ENCODE peak calls at places on chromosomes 2 and 18, in five cellular contexts. I is Peyer's patch, F is tibial artery, S is nephron progenitor cell, D is heart right ventricle. A is an unnamed sample.
A peak's percentile ranks its signal among the peaks of the same experiment; 100 is the strongest.

GRCh38 chr2:172674034-172674967 is 61.3 kb upstream of the RAPGEF4 start:
- DNase-seq in F (peak; percentile 65), I (no peak), D (peak; percentile 55), S (peak; percentile 59), A (peak; percentile 57)

GRCh38 chr2:240383871-240384700 is 51.4 kb upstream of the GPC1 start:
- DNase-seq in I (no peak), F (peak; percentile 57), S (peak; percentile 4), D (peak; percentile 17), A (no peak)

GRCh38 chr2:233429175-233429897 is 75.0 kb downstream of the DGKD start:
- DNase-seq in S (no peak), D (no peak), I (no peak), F (peak; percentile 41), A (no peak)

GRCh38 chr2:113848758-113849460 is 41.0 kb upstream of the ACTR3 start:
- DNase-seq in S (no peak), F (no peak), I (no peak), D (no peak), A (no peak)

GRCh38 chr2:203626952-203627681 is 79.3 kb upstream of the CD28 start:
- DNase-seq in D (no peak), F (no peak), S (no peak), I (no peak), A (no peak)

GRCh38 chr18:23226930-23227728 is 91.8 kb downstream of the CABLES1 start:
- DNase-seq in F (peak; percentile 85), D (peak; percentile 53), S (no peak), I (no peak), A (no peak)

GRCh38 chr2:155815851-155816250 is 516.7 kb downstream of the NR4A2 start:
- DNase-seq in F (no peak), I (no peak), D (no peak), S (peak; percentile 9), A (no peak)

GRCh38 chr2:164479460-164479859 is 141.8 kb downstream of the GRB14 start:
- DNase-seq in I (no peak), S (peak; percentile 54), F (no peak), D (no peak), A (peak; percentile 13)

GRCh38 chr18:37564796-37565137 is 831 bp downstream of the CELF4 start:
- DNase-seq in S (peak; percentile 96), F (no peak), I (no peak), D (peak; percentile 65), A (peak; percentile 82)

GRCh38 chr2:223549215-223549614 is 52.9 kb downstream of the SCG2 start:
- DNase-seq in S (no peak), I (no peak), F (no peak), D (no peak), A (no peak)

GRCh38 chr2:233976690-233977294 is 59.6 kb downstream of the TRPM8 start:
- DNase-seq in D (no peak), F (no peak), I (no peak), S (peak; percentile 19), A (no peak)

GRCh38 chr2:133026536-133027177 is 356.7 kb upstream of the LYPD1 start:
- DNase-seq in I (no peak), S (peak; percentile 47), D (no peak), F (no peak), A (no peak)

GRCh38 chr2:240573071-240573515 is 4.8 kb downstream of the RNPEPL1 start:
- DNase-seq in F (no peak), S (no peak), I (peak; percentile 48), D (peak; percentile 14), A (no peak)

GRCh38 chr18:13570216-13570615 is 156.1 kb downstream of the FAM210A start:
- DNase-seq in S (no peak), D (no peak), F (peak; percentile 48), I (no peak), A (no peak)

GRCh38 chr18:41624461-41624860 is 330.6 kb upstream of the PIK3C3 start:
- DNase-seq in I (no peak), D (no peak), S (no peak), F (no peak), A (no peak)

GRCh38 chr2:9897331-9897737 is 54.1 kb downstream of the TAF1B start:
- DNase-seq in F (peak; percentile 80), I (no peak), S (no peak), D (peak; percentile 23), A (no peak)

GRCh38 chr2:73651586-73652230 is 9.5 kb upstream of the NAT8 start:
- DNase-seq in S (no peak), D (no peak), F (no peak), I (no peak), A (no peak)

GRCh38 chr2:233404227-233404626 is 49.9 kb downstream of the DGKD start:
- DNase-seq in S (no peak), D (no peak), I (no peak), F (peak; percentile 44), A (no peak)

DNA sequence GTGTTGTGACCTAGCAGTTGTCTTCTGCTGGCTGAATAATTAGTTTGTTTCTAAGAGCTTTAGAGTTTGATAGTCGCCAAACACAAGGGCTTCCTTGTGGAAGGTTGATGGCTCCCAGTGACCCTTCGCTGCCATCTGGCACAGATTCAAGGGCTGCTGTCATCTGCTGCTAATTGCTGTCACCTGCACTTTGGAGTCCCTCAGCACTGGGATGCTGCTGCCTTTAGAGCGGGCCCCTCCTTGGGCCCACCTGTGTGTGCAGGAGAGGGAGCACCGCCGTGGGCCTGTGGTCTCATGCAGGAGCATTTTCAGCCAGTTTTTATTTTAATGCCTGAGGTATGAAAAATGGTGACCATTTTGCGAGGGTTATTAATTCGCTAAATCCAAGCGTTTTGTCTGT is 154.0 kb upstream of the NFATC1 start:
- DNase-seq in I (no peak), S (no peak), F (no peak), D (no peak), A (no peak)
- TF ChIP-seq CTCF in I (no peak), S (no peak), F (no peak), D (no peak), A (no peak)

DNA sequence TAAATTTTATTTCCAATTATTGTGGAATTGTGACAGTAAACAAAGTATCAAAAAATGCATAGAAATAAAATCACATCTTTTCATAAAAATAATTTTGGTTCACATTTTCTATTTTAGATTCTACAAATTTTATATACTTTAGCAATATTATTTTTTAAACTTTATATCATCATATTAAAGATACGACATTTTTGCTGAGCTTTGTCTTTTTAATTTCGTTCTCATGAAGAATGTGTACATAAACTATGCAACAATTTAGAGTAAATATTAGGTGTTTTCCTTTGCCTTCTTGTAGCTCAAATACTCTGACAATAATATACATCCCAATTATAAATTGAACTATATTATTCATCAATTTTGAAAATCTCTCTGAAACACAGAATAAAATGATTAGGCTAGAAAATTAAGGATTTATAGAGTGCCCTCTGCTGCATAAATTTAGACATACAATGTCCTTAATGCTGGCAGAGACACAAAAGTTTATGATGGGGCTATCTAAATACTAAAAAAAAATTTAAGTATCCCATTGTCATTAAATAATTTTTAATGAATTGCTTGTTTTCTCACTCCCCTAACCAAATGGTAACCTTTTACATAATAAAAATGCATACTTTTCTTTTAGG is 45.7 kb downstream of the CCDC102B start:
- DNase-seq in D (no peak), S (no peak), F (no peak), I (no peak), A (no peak)
- TF ChIP-seq CTCF in D (no peak), S (no peak), F (no peak), I (no peak), A (peak; percentile 24)

GRCh38 chr2:66013456-66013855 is 421.5 kb upstream of the MEIS1 start:
- DNase-seq in F (no peak), I (no peak), D (no peak), S (no peak), A (no peak)
- TF ChIP-seq CTCF in F (no peak), I (no peak), D (no peak), S (no peak), A (peak; percentile 8)

GRCh38 chr18:25310045-25310444 is 41.9 kb downstream of the ZNF521 start:
- DNase-seq in D (no peak), F (no peak), S (no peak), I (no peak), A (no peak)
- TF ChIP-seq CTCF in D (no peak), F (no peak), S (no peak), I (no peak), A (no peak)

DNA sequence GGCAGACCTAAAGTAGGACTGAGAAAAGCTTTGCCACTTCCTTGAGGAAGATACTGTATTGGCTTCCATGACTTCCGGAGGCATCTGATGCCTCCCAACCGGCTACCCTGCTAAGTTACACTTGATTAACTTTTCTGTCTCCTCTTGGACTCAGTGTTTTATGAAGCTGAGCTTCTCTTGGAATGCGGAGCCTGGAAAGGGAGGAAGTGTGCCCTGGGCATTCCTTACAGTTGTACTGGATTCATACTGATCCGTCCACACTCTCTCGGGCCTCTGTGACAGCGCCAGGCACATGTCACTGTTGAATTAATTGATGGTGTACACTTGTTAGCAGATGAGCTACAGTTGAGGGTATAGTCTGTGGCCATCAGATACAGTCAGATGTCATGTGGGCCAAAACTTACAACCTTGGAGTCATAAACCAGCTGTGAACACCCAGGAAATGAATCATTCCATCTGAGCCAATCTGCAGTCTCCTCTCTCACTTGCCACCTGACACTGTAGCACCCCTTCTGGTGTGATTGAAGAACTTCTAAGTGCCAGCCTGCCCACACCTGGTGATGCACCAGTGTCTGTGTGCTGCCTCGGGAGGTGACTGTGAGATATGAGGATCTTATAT is 122.5 kb downstream of the FHOD3 start:
- DNase-seq in D (no peak), I (no peak), S (no peak), F (no peak), A (no peak)
- TF ChIP-seq CTCF in D (no peak), I (no peak), S (no peak), F (no peak), A (no peak)

GRCh38 chr2:125745514-125745913 is 910.4 kb upstream of the GYPC start:
- DNase-seq in S (peak; percentile 35), F (no peak), I (no peak), D (no peak), A (peak; percentile 18)
- TF ChIP-seq CTCF in S (peak; percentile 54), F (no peak), I (no peak), D (no peak), A (peak; percentile 60)